ENCODE peak calls at places on chromosomes 13 and 19, in five cellular contexts. One of them, this sample, is unnamed.

GRCh38 chr19:41476583-41476982 is 33.6 kb downstream of the ERICH4 start:
- DNase-seq in omental fat pad: no peak
- DNase-seq in AG04450: no peak
- DNase-seq in fibroblast of the aortic adventitia: no peak
- DNase-seq in psoas muscle: no peak
- DNase-seq in this sample: no peak

GRCh38 chr13:38421590-38422560 is 72.2 kb downstream of the UFM1 start:
- DNase-seq in AG04450: no peak
- DNase-seq in omental fat pad: no peak
- DNase-seq in fibroblast of the aortic adventitia: no peak
- DNase-seq in psoas muscle: no peak
- DNase-seq in this sample: peak; percentile 63

GRCh38 chr19:39310558-39311311 is 9.9 kb downstream of the LRFN1 start:
- DNase-seq in AG04450: no peak
- DNase-seq in omental fat pad: no peak
- DNase-seq in psoas muscle: no peak
- DNase-seq in fibroblast of the aortic adventitia: no peak
- DNase-seq in this sample: peak; percentile 26

GRCh38 chr19:57664269-57665127 is 4.2 kb upstream of the ZSCAN4 start:
- DNase-seq in AG04450: no peak
- DNase-seq in omental fat pad: no peak
- DNase-seq in psoas muscle: peak; percentile 64
- DNase-seq in fibroblast of the aortic adventitia: peak; percentile 46
- DNase-seq in this sample: peak; percentile 54

GRCh38 chr13:79141082-79141481 is 265.0 kb downstream of the RBM26 start:
- DNase-seq in omental fat pad: no peak
- DNase-seq in fibroblast of the aortic adventitia: no peak
- DNase-seq in psoas muscle: no peak
- DNase-seq in AG04450: no peak
- DNase-seq in this sample: no peak

GRCh38 chr13:113814435-113814821 is 49.4 kb downstream of the GAS6 start:
- DNase-seq in psoas muscle: no peak
- DNase-seq in omental fat pad: no peak
- DNase-seq in fibroblast of the aortic adventitia: peak; percentile 57
- DNase-seq in AG04450: no peak
- DNase-seq in this sample: peak; percentile 70

GRCh38 chr19:7554565-7554964 is 19.0 kb downstream of the PNPLA6 start:
- DNase-seq in AG04450: no peak
- DNase-seq in omental fat pad: no peak
- DNase-seq in psoas muscle: no peak
- DNase-seq in fibroblast of the aortic adventitia: no peak
- DNase-seq in this sample: no peak

GRCh38 chr13:27973291-27973690 is 4.2 kb upstream of the CDX2 start:
- DNase-seq in fibroblast of the aortic adventitia: no peak
- DNase-seq in psoas muscle: no peak
- DNase-seq in omental fat pad: no peak
- DNase-seq in AG04450: no peak
- DNase-seq in this sample: no peak

GRCh38 chr19:4518345-4519171 is at the start of gene PLIN4:
- DNase-seq in fibroblast of the aortic adventitia: peak; percentile 78
- DNase-seq in AG04450: no peak
- DNase-seq in psoas muscle: peak; percentile 96
- DNase-seq in omental fat pad: no peak
- DNase-seq in this sample: peak; percentile 60

GRCh38 chr19:42313096-42313839 is at the start of gene TMEM145:
- DNase-seq in omental fat pad: no peak
- DNase-seq in psoas muscle: peak; percentile 75
- DNase-seq in fibroblast of the aortic adventitia: peak; percentile 45
- DNase-seq in AG04450: no peak
- DNase-seq in this sample: peak; percentile 50

GRCh38 chr19:11420894-11421606 is 1.9 kb upstream of the RGL3 start:
- DNase-seq in AG04450: no peak
- DNase-seq in psoas muscle: peak; percentile 70
- DNase-seq in omental fat pad: no peak
- DNase-seq in fibroblast of the aortic adventitia: no peak
- DNase-seq in this sample: no peak

GRCh38 chr13:30861163-30861562 is 44.9 kb upstream of the MEDAG start:
- DNase-seq in fibroblast of the aortic adventitia: no peak
- DNase-seq in omental fat pad: no peak
- DNase-seq in psoas muscle: no peak
- DNase-seq in AG04450: no peak
- DNase-seq in this sample: no peak

GRCh38 chr13:44259045-44260042 is 114.3 kb upstream of the SERP2 start:
- DNase-seq in AG04450: no peak
- DNase-seq in fibroblast of the aortic adventitia: peak; percentile 34
- DNase-seq in psoas muscle: peak; percentile 62
- DNase-seq in omental fat pad: no peak
- DNase-seq in this sample: peak; percentile 48

GRCh38 chr19:48490980-48491792 is 20.4 kb downstream of the LMTK3 start:
- DNase-seq in fibroblast of the aortic adventitia: no peak
- DNase-seq in omental fat pad: no peak
- DNase-seq in AG04450: no peak
- DNase-seq in psoas muscle: peak; percentile 43
- DNase-seq in this sample: peak; percentile 41

GRCh38 chr19:52231154-52231565 is 38.2 kb upstream of the ZNF766 start:
- DNase-seq in omental fat pad: no peak
- DNase-seq in fibroblast of the aortic adventitia: peak; percentile 20
- DNase-seq in psoas muscle: no peak
- DNase-seq in AG04450: no peak
- DNase-seq in this sample: no peak

GRCh38 chr13:48500652-48501197 is 32.2 kb downstream of the RCBTB2 start:
- DNase-seq in omental fat pad: no peak
- DNase-seq in fibroblast of the aortic adventitia: peak; percentile 80
- DNase-seq in psoas muscle: no peak
- DNase-seq in AG04450: peak; percentile 81
- DNase-seq in this sample: peak; percentile 97

GRCh38 chr19:48636859-48637448 is at the start of gene DBP:
- DNase-seq in omental fat pad: no peak
- DNase-seq in fibroblast of the aortic adventitia: no peak
- DNase-seq in AG04450: no peak
- DNase-seq in psoas muscle: peak; percentile 83
- DNase-seq in this sample: no peak

GRCh38 chr13:104530741-104531140 is 1464.5 kb upstream of the SLC10A2 start:
- DNase-seq in psoas muscle: no peak
- DNase-seq in AG04450: no peak
- DNase-seq in omental fat pad: no peak
- DNase-seq in fibroblast of the aortic adventitia: no peak
- DNase-seq in this sample: no peak

GRCh38 chr13:88068975-88069374 is 397.8 kb downstream of the SLITRK5 start:
- DNase-seq in fibroblast of the aortic adventitia: no peak
- DNase-seq in AG04450: no peak
- DNase-seq in psoas muscle: no peak
- DNase-seq in omental fat pad: no peak
- DNase-seq in this sample: no peak

GRCh38 chr13:80337011-80337688 is 3.8 kb downstream of the SPRY2 start:
- DNase-seq in psoas muscle: no peak
- DNase-seq in AG04450: no peak
- DNase-seq in omental fat pad: no peak
- DNase-seq in fibroblast of the aortic adventitia: peak; percentile 48
- DNase-seq in this sample: no peak

GRCh38 chr13:57624565-57625435 is 6.7 kb upstream of the PCDH17 start:
- DNase-seq in psoas muscle: no peak
- DNase-seq in AG04450: no peak
- DNase-seq in fibroblast of the aortic adventitia: peak; percentile 60
- DNase-seq in omental fat pad: no peak
- DNase-seq in this sample: peak; percentile 75

GRCh38 chr19:34573226-34573864 is 91.8 kb downstream of the WTIP start:
- DNase-seq in omental fat pad: no peak
- DNase-seq in fibroblast of the aortic adventitia: no peak
- DNase-seq in AG04450: no peak
- DNase-seq in psoas muscle: no peak
- DNase-seq in this sample: no peak

GRCh38 chr13:89066868-89067466 is 1395.8 kb downstream of the SLITRK5 start:
- DNase-seq in AG04450: no peak
- DNase-seq in psoas muscle: no peak
- DNase-seq in fibroblast of the aortic adventitia: peak; percentile 31
- DNase-seq in omental fat pad: no peak
- DNase-seq in this sample: peak; percentile 69

GRCh38 chr19:37309834-37310575 is 60.9 kb upstream of the ZNF527 start:
- DNase-seq in fibroblast of the aortic adventitia: no peak
- DNase-seq in AG04450: no peak
- DNase-seq in psoas muscle: no peak
- DNase-seq in omental fat pad: no peak
- DNase-seq in this sample: no peak

GRCh38 chr13:27375686-27376326 is 48.6 kb upstream of the GTF3A start:
- DNase-seq in AG04450: peak; percentile 26
- DNase-seq in omental fat pad: peak; percentile 57
- DNase-seq in psoas muscle: peak; percentile 62
- DNase-seq in fibroblast of the aortic adventitia: peak; percentile 82
- DNase-seq in this sample: peak; percentile 77

DNA sequence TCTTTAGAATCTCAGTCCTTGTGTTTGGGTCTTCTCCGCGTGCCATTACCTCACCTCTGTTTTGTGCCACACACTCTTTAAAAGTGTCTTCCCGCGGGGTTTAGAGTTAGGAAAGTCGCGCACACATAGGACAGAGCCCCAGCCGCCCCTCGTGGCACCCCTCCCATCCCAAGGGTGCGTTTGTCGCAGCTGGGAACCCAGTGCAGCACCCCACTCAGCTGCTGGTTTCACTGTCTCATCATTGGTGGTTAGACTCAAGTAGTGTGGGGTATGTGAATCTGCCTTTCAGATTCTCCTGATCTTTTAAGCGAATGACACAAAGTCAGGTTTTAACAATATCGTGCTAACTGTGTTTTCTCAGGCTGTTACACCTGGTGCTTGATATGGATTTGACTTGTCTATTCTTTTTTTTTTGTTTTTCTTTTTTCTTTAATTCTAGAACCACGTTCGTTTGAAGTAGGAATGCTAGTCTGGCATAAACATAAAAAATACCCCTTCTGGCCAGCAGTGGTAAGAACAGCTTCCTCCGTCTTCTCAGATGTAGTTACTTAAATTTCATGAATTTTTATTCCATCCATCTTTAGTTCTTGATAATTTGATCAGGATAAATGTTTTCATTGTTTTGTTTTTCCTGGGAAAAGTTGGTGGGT is 19.5 kb upstream of the NDUFS7 start:
- DNase-seq in fibroblast of the aortic adventitia: peak; percentile 24
- DNase-seq in AG04450: no peak
- DNase-seq in psoas muscle: no peak
- DNase-seq in omental fat pad: no peak
- DNase-seq in this sample: peak; percentile 63
- TF ChIP-seq CTCF in fibroblast of the aortic adventitia: peak; percentile 47
- TF ChIP-seq CTCF in AG04450: peak; percentile 42
- TF ChIP-seq CTCF in psoas muscle: peak; percentile 6
- TF ChIP-seq CTCF in omental fat pad: no peak
- TF ChIP-seq CTCF in this sample: peak; percentile 51

GRCh38 chr19:18232540-18233223 is 6.4 kb upstream of the PDE4C start:
- DNase-seq in AG04450: no peak
- DNase-seq in omental fat pad: no peak
- DNase-seq in psoas muscle: no peak
- DNase-seq in fibroblast of the aortic adventitia: no peak
- DNase-seq in this sample: no peak
- TF ChIP-seq CTCF in AG04450: no peak
- TF ChIP-seq CTCF in omental fat pad: no peak
- TF ChIP-seq CTCF in psoas muscle: no peak
- TF ChIP-seq CTCF in fibroblast of the aortic adventitia: peak; percentile 8
- TF ChIP-seq CTCF in this sample: peak; percentile 1

GRCh38 chr19:19316082-19316481 is 4.2 kb downstream of the SUGP1 start:
- DNase-seq in fibroblast of the aortic adventitia: no peak
- DNase-seq in AG04450: no peak
- DNase-seq in psoas muscle: no peak
- DNase-seq in omental fat pad: no peak
- DNase-seq in this sample: no peak

GRCh38 chr19:19324059-19324755 is 3.6 kb downstream of the MAU2 start:
- DNase-seq in AG04450: no peak
- DNase-seq in psoas muscle: no peak
- DNase-seq in fibroblast of the aortic adventitia: no peak
- DNase-seq in omental fat pad: no peak
- DNase-seq in this sample: no peak

GRCh38 chr19:19319725-19320361 is 466 bp downstream of the SUGP1 start:
- DNase-seq in psoas muscle: peak; percentile 63
- DNase-seq in omental fat pad: no peak
- DNase-seq in AG04450: no peak
- DNase-seq in fibroblast of the aortic adventitia: no peak
- DNase-seq in this sample: no peak

GRCh38 chr19:19321143-19321577 is 531 bp downstream of the MAU2 start:
- DNase-seq in AG04450: no peak
- DNase-seq in psoas muscle: no peak
- DNase-seq in fibroblast of the aortic adventitia: peak; percentile 15
- DNase-seq in omental fat pad: no peak
- DNase-seq in this sample: peak; percentile 27

GRCh38 chr19:19320362-19321142 is at the start of the genes MAU2 and SUGP1:
- DNase-seq in omental fat pad: peak; percentile 75
- DNase-seq in psoas muscle: peak; percentile 94
- DNase-seq in AG04450: peak; percentile 74
- DNase-seq in fibroblast of the aortic adventitia: peak; percentile 92
- DNase-seq in this sample: peak; percentile 95
- TF ChIP-seq CTCF in omental fat pad: no peak
- TF ChIP-seq CTCF in psoas muscle: peak; percentile 48
- TF ChIP-seq CTCF in AG04450: peak; percentile 37
- TF ChIP-seq CTCF in fibroblast of the aortic adventitia: peak; percentile 48
- TF ChIP-seq CTCF in this sample: peak; percentile 36

GRCh38 chr19:44109458-44109857 is 3.7 kb upstream of the ZNF225 start:
- DNase-seq in psoas muscle: no peak
- DNase-seq in omental fat pad: no peak
- DNase-seq in AG04450: no peak
- DNase-seq in fibroblast of the aortic adventitia: no peak
- DNase-seq in this sample: no peak

GRCh38 chr19:44113784-44114390 is 688 bp downstream of the ZNF225 start:
- DNase-seq in fibroblast of the aortic adventitia: peak; percentile 46
- DNase-seq in psoas muscle: no peak
- DNase-seq in AG04450: no peak
- DNase-seq in omental fat pad: no peak
- DNase-seq in this sample: no peak

GRCh38 chr19:44112802-44113137 is 429 bp upstream of the ZNF225 start:
- DNase-seq in psoas muscle: no peak
- DNase-seq in fibroblast of the aortic adventitia: no peak
- DNase-seq in omental fat pad: no peak
- DNase-seq in AG04450: no peak
- DNase-seq in this sample: no peak

GRCh38 chr19:44111910-44112463 is 1.2 kb upstream of the ZNF225 start:
- DNase-seq in AG04450: peak; percentile 67
- DNase-seq in omental fat pad: no peak
- DNase-seq in fibroblast of the aortic adventitia: peak; percentile 86
- DNase-seq in psoas muscle: no peak
- DNase-seq in this sample: peak; percentile 96

DNA sequence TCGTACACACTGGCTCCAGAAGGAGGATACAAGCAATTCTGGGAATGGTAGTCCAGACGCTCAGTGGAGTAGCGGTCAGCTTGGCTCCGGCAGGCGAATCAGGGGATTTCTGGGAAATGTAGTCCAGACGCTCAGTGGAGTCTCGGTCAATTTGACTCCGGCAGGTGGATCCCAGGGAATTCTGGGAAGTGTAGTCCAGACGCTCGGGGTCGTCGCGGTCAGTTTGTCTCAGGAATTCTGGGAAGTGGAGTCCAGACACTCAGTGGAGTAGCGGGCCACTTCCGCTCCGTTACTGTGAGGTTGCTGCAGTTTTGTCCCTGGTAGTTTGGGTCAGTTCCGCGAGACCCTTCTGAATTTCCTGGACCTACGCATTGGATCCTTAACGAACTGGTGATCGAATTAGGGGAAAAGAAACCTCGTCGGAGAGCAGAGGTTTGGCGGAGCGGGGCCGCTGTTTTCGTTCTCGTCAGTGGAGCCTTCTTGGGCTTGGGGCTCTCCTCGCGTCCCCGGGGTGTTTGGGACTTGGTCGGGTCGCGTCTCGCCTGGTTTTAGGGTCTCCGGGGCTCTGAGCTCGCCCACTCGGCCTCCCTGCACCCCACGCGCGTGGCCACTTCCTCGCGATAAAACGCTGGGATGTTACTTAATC is at the start of gene ZNF225:
- DNase-seq in fibroblast of the aortic adventitia: peak; percentile 99
- DNase-seq in psoas muscle: peak; percentile 95
- DNase-seq in omental fat pad: peak; percentile 75
- DNase-seq in AG04450: peak; percentile 96
- DNase-seq in this sample: peak; percentile 99
- TF ChIP-seq CTCF in fibroblast of the aortic adventitia: peak; percentile 23
- TF ChIP-seq CTCF in psoas muscle: peak; percentile 10
- TF ChIP-seq CTCF in omental fat pad: no peak
- TF ChIP-seq CTCF in AG04450: no peak
- TF ChIP-seq CTCF in this sample: peak; percentile 7